ENCODE peak calls at places on chromosomes 3 and 15, in six cellular contexts. One of them, this sample, is unnamed.

GRCh38 chr3:50675179-50676030 is 678 bp downstream of the DOCK3 start:
- DNase-seq in neural crest cell: peak; percentile 67
- DNase-seq in progenitor cell of endocrine pancreas: peak; percentile 78
- DNase-seq in omental fat pad: no peak
- DNase-seq in A673: no peak
- DNase-seq in AG09309: no peak
- DNase-seq in this sample: no peak

GRCh38 chr3:11548721-11549131 is 95.0 kb downstream of the VGLL4 start:
- DNase-seq in A673: no peak
- DNase-seq in AG09309: no peak
- DNase-seq in neural crest cell: no peak
- DNase-seq in progenitor cell of endocrine pancreas: no peak
- DNase-seq in omental fat pad: no peak
- DNase-seq in this sample: peak; percentile 66

GRCh38 chr3:125085166-125085565 is 29.4 kb upstream of the HEG1 start:
- DNase-seq in omental fat pad: no peak
- DNase-seq in AG09309: no peak
- DNase-seq in A673: no peak
- DNase-seq in neural crest cell: no peak
- DNase-seq in progenitor cell of endocrine pancreas: no peak
- DNase-seq in this sample: no peak

GRCh38 chr15:59522988-59523461 is 85.0 kb downstream of the FAM81A start:
- DNase-seq in A673: no peak
- DNase-seq in neural crest cell: no peak
- DNase-seq in AG09309: no peak
- DNase-seq in progenitor cell of endocrine pancreas: no peak
- DNase-seq in omental fat pad: no peak
- DNase-seq in this sample: peak; percentile 10

GRCh38 chr3:43153189-43154083 is 47.6 kb upstream of the POMGNT2 start:
- DNase-seq in progenitor cell of endocrine pancreas: no peak
- DNase-seq in A673: no peak
- DNase-seq in omental fat pad: no peak
- DNase-seq in AG09309: no peak
- DNase-seq in neural crest cell: no peak
- DNase-seq in this sample: no peak

GRCh38 chr3:44104668-44105321 is 136.9 kb upstream of the TOPAZ1 start:
- DNase-seq in A673: no peak
- DNase-seq in progenitor cell of endocrine pancreas: no peak
- DNase-seq in neural crest cell: no peak
- DNase-seq in AG09309: peak; percentile 17
- DNase-seq in omental fat pad: no peak
- DNase-seq in this sample: no peak

GRCh38 chr3:197364410-197365071 is 66.1 kb upstream of the DLG1 start:
- DNase-seq in A673: no peak
- DNase-seq in neural crest cell: no peak
- DNase-seq in omental fat pad: no peak
- DNase-seq in progenitor cell of endocrine pancreas: no peak
- DNase-seq in AG09309: no peak
- DNase-seq in this sample: no peak

GRCh38 chr3:154795582-154795981 is 284.5 kb upstream of the MME start:
- DNase-seq in neural crest cell: no peak
- DNase-seq in omental fat pad: no peak
- DNase-seq in progenitor cell of endocrine pancreas: no peak
- DNase-seq in AG09309: peak; percentile 70
- DNase-seq in A673: no peak
- DNase-seq in this sample: no peak

GRCh38 chr3:15815696-15816095 is 17.9 kb upstream of the ANKRD28 start:
- DNase-seq in omental fat pad: no peak
- DNase-seq in neural crest cell: no peak
- DNase-seq in AG09309: no peak
- DNase-seq in progenitor cell of endocrine pancreas: no peak
- DNase-seq in A673: peak; percentile 64
- DNase-seq in this sample: peak; percentile 52

GRCh38 chr3:9420850-9421549 is 23.6 kb downstream of the SETD5 start:
- DNase-seq in omental fat pad: no peak
- DNase-seq in neural crest cell: no peak
- DNase-seq in progenitor cell of endocrine pancreas: no peak
- DNase-seq in AG09309: no peak
- DNase-seq in A673: no peak
- DNase-seq in this sample: no peak

GRCh38 chr3:107994181-107994580 is 96.7 kb downstream of the CD47 start:
- DNase-seq in neural crest cell: no peak
- DNase-seq in A673: no peak
- DNase-seq in omental fat pad: no peak
- DNase-seq in progenitor cell of endocrine pancreas: no peak
- DNase-seq in AG09309: no peak
- DNase-seq in this sample: no peak

GRCh38 chr3:132837615-132838014 is 115.4 kb upstream of the NPHP3 start:
- DNase-seq in omental fat pad: no peak
- DNase-seq in progenitor cell of endocrine pancreas: no peak
- DNase-seq in neural crest cell: no peak
- DNase-seq in AG09309: no peak
- DNase-seq in A673: no peak
- DNase-seq in this sample: no peak

GRCh38 chr3:99213019-99213418 is 311.5 kb upstream of the DCBLD2 start:
- DNase-seq in A673: no peak
- DNase-seq in progenitor cell of endocrine pancreas: no peak
- DNase-seq in neural crest cell: no peak
- DNase-seq in omental fat pad: no peak
- DNase-seq in AG09309: no peak
- DNase-seq in this sample: no peak

GRCh38 chr3:46406440-46406785 is 453 bp downstream of the CCR5AS start:
- DNase-seq in progenitor cell of endocrine pancreas: no peak
- DNase-seq in A673: no peak
- DNase-seq in omental fat pad: peak; percentile 50
- DNase-seq in neural crest cell: no peak
- DNase-seq in AG09309: no peak
- DNase-seq in this sample: no peak

GRCh38 chr3:170480111-170480510 is 61.4 kb downstream of the CLDN11 start:
- DNase-seq in neural crest cell: no peak
- DNase-seq in progenitor cell of endocrine pancreas: no peak
- DNase-seq in A673: no peak
- DNase-seq in omental fat pad: no peak
- DNase-seq in AG09309: no peak
- DNase-seq in this sample: no peak

GRCh38 chr3:46926871-46927717 is 49.5 kb downstream of the CCDC12 start:
- DNase-seq in AG09309: no peak
- DNase-seq in A673: no peak
- DNase-seq in omental fat pad: no peak
- DNase-seq in progenitor cell of endocrine pancreas: no peak
- DNase-seq in neural crest cell: no peak
- DNase-seq in this sample: no peak

GRCh38 chr15:51647128-51647562 is 24.6 kb upstream of the DMXL2 start:
- DNase-seq in neural crest cell: no peak
- DNase-seq in A673: peak; percentile 9
- DNase-seq in omental fat pad: no peak
- DNase-seq in AG09309: peak; percentile 17
- DNase-seq in progenitor cell of endocrine pancreas: no peak
- DNase-seq in this sample: peak; percentile 26

GRCh38 chr15:100818927-100819326 is 60.7 kb upstream of the ALDH1A3 start:
- DNase-seq in omental fat pad: no peak
- DNase-seq in neural crest cell: no peak
- DNase-seq in AG09309: peak; percentile 50
- DNase-seq in A673: no peak
- DNase-seq in progenitor cell of endocrine pancreas: no peak
- DNase-seq in this sample: no peak

This sample was measured in COR-L47.